ENCODE peak calls at places on chromosomes 13 and 19, in six cellular contexts. One of them, this sample, is unnamed.

GRCh38 chr19:11041194-11041593 is 48.1 kb upstream of the LDLR start:
- DNase-seq in stimulated activated CD8-positive, alpha-beta memory T cell treated with anti-CD3 and anti-CD28 coated beads, Interleukin-7, amount 100 ng/mL, for 24 hours: no peak
- DNase-seq in SIG-M5: no peak
- DNase-seq in WTC11: no peak
- DNase-seq in K562: no peak
- DNase-seq in NCI-H82: no peak
- DNase-seq in this sample: no peak

GRCh38 chr19:5172859-5173577 is 167.6 kb downstream of the PTPRS start:
- DNase-seq in stimulated activated CD8-positive, alpha-beta memory T cell treated with anti-CD3 and anti-CD28 coated beads, Interleukin-7, amount 100 ng/mL, for 24 hours: no peak
- DNase-seq in SIG-M5: no peak
- DNase-seq in WTC11: no peak
- DNase-seq in K562: no peak
- DNase-seq in NCI-H82: no peak
- DNase-seq in this sample: peak

GRCh38 chr13:40206241-40207109 is 460.0 kb downstream of the FOXO1 start:
- DNase-seq in stimulated activated CD8-positive, alpha-beta memory T cell treated with anti-CD3 and anti-CD28 coated beads, Interleukin-7, amount 100 ng/mL, for 24 hours: no peak
- DNase-seq in SIG-M5: no peak
- DNase-seq in WTC11: no peak
- DNase-seq in K562: no peak
- DNase-seq in NCI-H82: no peak
- DNase-seq in this sample: no peak

GRCh38 chr13:44758595-44759221 is 182.6 kb upstream of the TSC22D1 start:
- DNase-seq in stimulated activated CD8-positive, alpha-beta memory T cell treated with anti-CD3 and anti-CD28 coated beads, Interleukin-7, amount 100 ng/mL, for 24 hours: no peak
- DNase-seq in SIG-M5: no peak
- DNase-seq in WTC11: no peak
- DNase-seq in K562: no peak
- DNase-seq in NCI-H82: no peak
- DNase-seq in this sample: peak

GRCh38 chr13:113337556-113337955 is 26.4 kb downstream of the GRTP1 start:
- DNase-seq in stimulated activated CD8-positive, alpha-beta memory T cell treated with anti-CD3 and anti-CD28 coated beads, Interleukin-7, amount 100 ng/mL, for 24 hours: no peak
- DNase-seq in SIG-M5: no peak
- DNase-seq in WTC11: peak
- DNase-seq in K562: no peak
- DNase-seq in NCI-H82: no peak
- DNase-seq in this sample: no peak

GRCh38 chr13:113468461-113469147 is 15.3 kb upstream of the ADPRHL1 start:
- DNase-seq in stimulated activated CD8-positive, alpha-beta memory T cell treated with anti-CD3 and anti-CD28 coated beads, Interleukin-7, amount 100 ng/mL, for 24 hours: no peak
- DNase-seq in SIG-M5: no peak
- DNase-seq in WTC11: peak
- DNase-seq in K562: no peak
- DNase-seq in NCI-H82: no peak
- DNase-seq in this sample: no peak

GRCh38 chr13:79867248-79867647 is 386.3 kb downstream of the NDFIP2 start:
- DNase-seq in stimulated activated CD8-positive, alpha-beta memory T cell treated with anti-CD3 and anti-CD28 coated beads, Interleukin-7, amount 100 ng/mL, for 24 hours: no peak
- DNase-seq in SIG-M5: peak
- DNase-seq in WTC11: no peak
- DNase-seq in K562: no peak
- DNase-seq in NCI-H82: no peak
- DNase-seq in this sample: no peak

GRCh38 chr13:100619940-100620339 is 31.4 kb upstream of the GGACT start:
- DNase-seq in stimulated activated CD8-positive, alpha-beta memory T cell treated with anti-CD3 and anti-CD28 coated beads, Interleukin-7, amount 100 ng/mL, for 24 hours: no peak
- DNase-seq in SIG-M5: no peak
- DNase-seq in WTC11: no peak
- DNase-seq in K562: no peak
- DNase-seq in NCI-H82: no peak
- DNase-seq in this sample: no peak

GRCh38 chr13:69565334-69565733 is 542.3 kb upstream of the ATXN8OS start:
- DNase-seq in stimulated activated CD8-positive, alpha-beta memory T cell treated with anti-CD3 and anti-CD28 coated beads, Interleukin-7, amount 100 ng/mL, for 24 hours: no peak
- DNase-seq in SIG-M5: no peak
- DNase-seq in WTC11: peak
- DNase-seq in K562: peak
- DNase-seq in NCI-H82: peak
- DNase-seq in this sample: no peak

GRCh38 chr13:52010890-52011689 is at the start of gene ATP7B:
- DNase-seq in stimulated activated CD8-positive, alpha-beta memory T cell treated with anti-CD3 and anti-CD28 coated beads, Interleukin-7, amount 100 ng/mL, for 24 hours: no peak
- DNase-seq in SIG-M5: no peak
- DNase-seq in WTC11: peak
- DNase-seq in K562: peak
- DNase-seq in NCI-H82: peak
- DNase-seq in this sample: no peak

GRCh38 chr19:46970815-46971214 is 48.8 kb upstream of the NPAS1 start:
- DNase-seq in stimulated activated CD8-positive, alpha-beta memory T cell treated with anti-CD3 and anti-CD28 coated beads, Interleukin-7, amount 100 ng/mL, for 24 hours: no peak
- DNase-seq in SIG-M5: no peak
- DNase-seq in WTC11: no peak
- DNase-seq in K562: no peak
- DNase-seq in NCI-H82: no peak
- DNase-seq in this sample: peak

This sample was measured in amniotic stem cell.